ENCODE peak calls at places on chromosomes 16 and 17, in six cellular contexts. G is COR-L47, Z is kidney epithelial cell, V is DMS 273 treated with DMSO at 0.1 percent for 48 hours, S is memory B cell, M is IMR-90. Y is an unnamed sample.

GRCh38 chr17:19411641-19412040 is 609 bp downstream of the RNF112 start:
- DNase-seq in S (no peak), G (no peak), V (peak), M (no peak), Z (no peak), Y (no peak)

GRCh38 chr16:35797811-35798210 is 2338.4 kb downstream of the TP53TG3F start:
- DNase-seq in V (no peak), M (no peak), S (no peak), Z (no peak), G (no peak), Y (no peak)

GRCh38 chr16:47254771-47255170 is 111.0 kb upstream of the NETO2 start:
- DNase-seq in V (no peak), M (no peak), S (no peak), G (no peak), Z (no peak), Y (no peak)

GRCh38 chr17:20263595-20263994 is 203.7 kb downstream of the LGALS9B start:
- DNase-seq in G (no peak), Z (no peak), V (no peak), M (peak), S (no peak), Y (peak)

GRCh38 chr17:40499551-40500189 is 1.8 kb downstream of the TNS4 start:
- DNase-seq in G (peak), M (peak), S (no peak), Z (no peak), V (peak), Y (peak)

GRCh38 chr16:10362077-10362863 is 23.6 kb upstream of the ATF7IP2 start:
- DNase-seq in M (no peak), S (no peak), Z (no peak), G (no peak), V (no peak), Y (no peak)

GRCh38 chr17:79294459-79295071 is 219.9 kb downstream of the ENGASE start:
- DNase-seq in G (no peak), V (no peak), M (peak), S (peak), Z (no peak), Y (peak)

GRCh38 chr17:82495844-82496528 is 23.5 kb upstream of the FOXK2 start:
- DNase-seq in S (no peak), M (no peak), G (peak), V (no peak), Z (no peak), Y (no peak)

GRCh38 chr16:24146523-24146922 is 109.6 kb upstream of the CACNG3 start:
- DNase-seq in S (no peak), V (no peak), Z (no peak), M (no peak), G (no peak), Y (no peak)

GRCh38 chr16:69698404-69698803 is 28.0 kb downstream of the NQO1 start:
- DNase-seq in M (no peak), G (no peak), S (no peak), V (no peak), Z (no peak), Y (no peak)

GRCh38 chr16:1434644-1435592 is 4.0 kb downstream of the PERCC1 start:
- DNase-seq in V (no peak), Z (no peak), M (no peak), G (no peak), S (no peak), Y (no peak)

GRCh38 chr17:6374761-6375312 is 60.1 kb downstream of the AIPL1 start:
- DNase-seq in V (no peak), G (no peak), M (peak), S (no peak), Z (peak), Y (peak)

GRCh38 chr17:79831367-79832210 is 7.7 kb downstream of the CBX4 start:
- DNase-seq in M (no peak), V (no peak), G (no peak), S (no peak), Z (no peak), Y (no peak)

GRCh38 chr16:47197536-47198179 is 53.9 kb upstream of the NETO2 start:
- DNase-seq in M (peak), V (no peak), Z (no peak), S (no peak), G (no peak), Y (peak)

GRCh38 chr17:45809484-45809883 is 25.4 kb downstream of the CRHR1 start:
- DNase-seq in V (peak), Z (no peak), S (no peak), M (no peak), G (no peak), Y (no peak)

GRCh38 chr16:87201777-87202176 is 115.4 kb downstream of the C16orf95 start:
- DNase-seq in G (no peak), V (no peak), M (no peak), Z (no peak), S (no peak), Y (no peak)

GRCh38 chr16:83899272-83899897 is 470 bp downstream of the MLYCD start:
- DNase-seq in Z (no peak), G (no peak), M (peak), S (peak), V (no peak), Y (peak)

GRCh38 chr16:7456221-7456620 is 123.6 kb downstream of the RBFOX1 start:
- DNase-seq in M (no peak), G (peak), Z (no peak), S (no peak), V (no peak), Y (no peak)

GRCh38 chr16:29809850-29810698 is 1.9 kb upstream of the PRRT2 start:
- DNase-seq in M (no peak), S (no peak), V (peak), Z (no peak), G (no peak), Y (no peak)

GRCh38 chr17:80942360-80943345 is 49.0 kb upstream of the CHMP6 start:
- DNase-seq in V (no peak), G (peak), M (peak), S (no peak), Z (no peak), Y (peak)

GRCh38 chr17:43766413-43767052 is 7.9 kb upstream of the SOST start:
- DNase-seq in G (peak), V (no peak), S (peak), Z (no peak), M (peak), Y (peak)

GRCh38 chr17:81097943-81098308 is 63.0 kb downstream of the BAIAP2 start:
- DNase-seq in M (peak), Z (no peak), S (no peak), V (no peak), G (no peak), Y (peak)

GRCh38 chr17:8188408-8188839 is 1.6 kb downstream of the BORCS6 start:
- DNase-seq in G (no peak), S (no peak), M (no peak), Z (no peak), V (no peak), Y (no peak)

GRCh38 chr17:62933986-62934385 is 32.0 kb upstream of the TANC2 start:
- DNase-seq in Z (no peak), G (no peak), S (no peak), V (no peak), M (no peak), Y (peak)

GRCh38 chr16:15509593-15510520 is 75.5 kb downstream of the BMERB1 start:
- DNase-seq in G (no peak), M (peak), S (no peak), Z (no peak), V (no peak), Y (peak)

GRCh38 chr17:83073389-83074063 is 5.9 kb upstream of the METRNL start:
- DNase-seq in G (no peak), M (no peak), V (no peak), Z (no peak), S (no peak), Y (no peak)

GRCh38 chr17:78677303-78678219 is 100.4 kb upstream of the DNAH17 start:
- DNase-seq in S (no peak), M (no peak), Z (no peak), G (no peak), V (no peak), Y (no peak)

GRCh38 chr17:77475012-77475976 is 334.5 kb downstream of the SEC14L1 start:
- DNase-seq in S (no peak), G (no peak), V (no peak), Z (no peak), M (peak), Y (peak)

GRCh38 chr17:8151120-8151640 is 1.0 kb downstream of the PER1 start:
- DNase-seq in V (no peak), G (peak), S (peak), M (peak), Z (no peak), Y (peak)

GRCh38 chr17:72273301-72274056 is 152.7 kb downstream of the SOX9 start:
- DNase-seq in G (no peak), M (peak), S (no peak), Z (no peak), V (no peak), Y (no peak)

GRCh38 chr17:64406321-64407200 is 15.9 kb upstream of the PECAM1 start:
- DNase-seq in M (no peak), V (no peak), Z (no peak), S (no peak), G (peak), Y (no peak)

GRCh38 chr17:72303787-72304733 is 183.2 kb downstream of the SOX9 start:
- DNase-seq in S (no peak), M (no peak), G (no peak), Z (no peak), V (no peak), Y (no peak)

GRCh38 chr16:87501117-87501516 is 8.3 kb upstream of the ZCCHC14 start:
- DNase-seq in G (no peak), S (no peak), V (no peak), M (no peak), Z (no peak), Y (no peak)

GRCh38 chr16:26070595-26071170 is 378.9 kb downstream of the HS3ST4 start:
- DNase-seq in V (no peak), Z (no peak), G (no peak), S (no peak), M (no peak), Y (no peak)

GRCh38 chr17:48633266-48633816 is 7.2 kb upstream of the HOXB9 start:
- DNase-seq in M (no peak), G (no peak), Z (no peak), V (no peak), S (no peak), Y (no peak)

GRCh38 chr16:17177242-17177967 is 293.4 kb downstream of the XYLT1 start:
- DNase-seq in V (no peak), G (no peak), S (no peak), M (peak), Z (no peak), Y (peak)

GRCh38 chr17:12620200-12620720 is 45.4 kb upstream of the MYOCD start:
- DNase-seq in V (no peak), Z (no peak), M (peak), G (no peak), S (no peak), Y (no peak)

GRCh38 chr16:57923418-57923817 is 47.5 kb downstream of the CNGB1 start:
- DNase-seq in Z (no peak), S (no peak), M (no peak), G (no peak), V (no peak), Y (no peak)

GRCh38 chr16:50525716-50526115 is 22.5 kb upstream of the NKD1 start:
- DNase-seq in V (no peak), Z (no peak), M (no peak), G (no peak), S (no peak), Y (no peak)